ENCODE peak calls at places on chromosomes 1 and 21, in four cellular contexts. P, F, A and E are unnamed samples.
A peak's percentile ranks its signal among the peaks of the same experiment; 100 is the strongest.

GRCh38 chr21:27564684-27565280 is 597.9 kb upstream of the ADAMTS5 start:
- DNase-seq in P (peak; percentile 30), A (no peak), F (no peak), E (peak; percentile 40)

GRCh38 chr1:160091666-160092223 is 6.7 kb downstream of the IGSF8 start:
- DNase-seq in A (no peak), F (no peak), P (no peak), E (no peak)

GRCh38 chr21:37338671-37339526 is 27.7 kb upstream of the DYRK1A start:
- DNase-seq in A (peak; percentile 71), P (peak; percentile 66), F (peak; percentile 79), E (no peak)

GRCh38 chr21:41953831-41954653 is at the start of gene C2CD2:
- DNase-seq in P (no peak), A (peak; percentile 100), F (peak; percentile 55), E (peak; percentile 72)

GRCh38 chr1:160211010-160211790 is 6.0 kb downstream of the PEA15 start:
- DNase-seq in A (peak; percentile 68), P (no peak), F (no peak), E (peak; percentile 39)

GRCh38 chr1:1631793-1632420 is at the start of gene MMP23B:
- DNase-seq in A (no peak), P (peak; percentile 37), F (no peak), E (peak; percentile 54)

GRCh38 chr1:184892116-184892515 is 82.2 kb downstream of the NIBAN1 start:
- DNase-seq in F (no peak), P (no peak), A (no peak), E (no peak)

GRCh38 chr1:47478090-47478489 is 40.2 kb downstream of the FOXD2 start:
- DNase-seq in F (peak; percentile 92), A (no peak), P (no peak), E (no peak)

GRCh38 chr1:173478099-173478555 is 992 bp downstream of the PRDX6 start:
- DNase-seq in A (peak; percentile 32), F (peak; percentile 24), P (peak; percentile 48), E (no peak)

GRCh38 chr1:49842596-49842995 is 181.2 kb downstream of the AGBL4 start:
- DNase-seq in F (no peak), A (no peak), P (no peak), E (no peak)

GRCh38 chr1:49841767-49842166 is 182.0 kb downstream of the AGBL4 start:
- DNase-seq in A (no peak), P (no peak), F (no peak), E (no peak)
- TF ChIP-seq ELF4 in A (no peak), P (no peak), F (no peak), E (no peak)

DNA sequence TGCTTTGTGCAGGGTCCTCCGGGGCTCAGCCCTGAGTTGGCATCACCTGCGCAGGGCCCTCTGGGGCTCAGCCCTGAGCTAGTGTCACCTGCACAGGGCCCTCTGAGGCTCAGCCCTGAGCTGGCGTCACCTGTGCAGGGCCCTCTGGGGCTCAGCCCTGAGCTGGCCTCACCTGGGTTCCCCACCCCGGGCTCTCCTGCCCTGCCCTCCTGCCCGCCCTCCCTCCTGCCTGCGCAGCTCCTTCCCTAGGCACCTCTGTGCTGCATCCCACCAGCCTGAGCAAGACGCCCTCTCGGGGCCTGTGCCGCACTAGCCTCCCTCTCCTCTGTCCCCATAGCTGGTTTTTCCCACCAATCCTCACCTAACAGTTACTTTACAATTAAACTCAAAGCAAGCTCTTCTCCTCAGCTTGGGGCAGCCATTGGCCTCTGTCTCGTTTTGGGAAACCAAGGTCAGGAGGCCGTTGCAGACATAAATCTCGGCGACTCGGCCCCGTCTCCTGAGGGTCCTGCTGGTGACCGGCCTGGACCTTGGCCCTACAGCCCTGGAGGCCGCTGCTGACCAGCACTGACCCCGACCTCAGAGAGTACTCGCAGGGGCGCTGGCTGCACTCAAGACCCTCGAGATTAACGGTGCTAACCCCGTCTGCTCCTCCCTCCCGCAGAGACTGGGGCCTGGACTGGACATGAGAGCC is 22.7 kb downstream of the COL6A1 start:
- DNase-seq in P (no peak), A (no peak), F (no peak), E (no peak)
- TF ChIP-seq ELF4 in P (no peak), A (no peak), F (no peak), E (no peak)

DNA sequence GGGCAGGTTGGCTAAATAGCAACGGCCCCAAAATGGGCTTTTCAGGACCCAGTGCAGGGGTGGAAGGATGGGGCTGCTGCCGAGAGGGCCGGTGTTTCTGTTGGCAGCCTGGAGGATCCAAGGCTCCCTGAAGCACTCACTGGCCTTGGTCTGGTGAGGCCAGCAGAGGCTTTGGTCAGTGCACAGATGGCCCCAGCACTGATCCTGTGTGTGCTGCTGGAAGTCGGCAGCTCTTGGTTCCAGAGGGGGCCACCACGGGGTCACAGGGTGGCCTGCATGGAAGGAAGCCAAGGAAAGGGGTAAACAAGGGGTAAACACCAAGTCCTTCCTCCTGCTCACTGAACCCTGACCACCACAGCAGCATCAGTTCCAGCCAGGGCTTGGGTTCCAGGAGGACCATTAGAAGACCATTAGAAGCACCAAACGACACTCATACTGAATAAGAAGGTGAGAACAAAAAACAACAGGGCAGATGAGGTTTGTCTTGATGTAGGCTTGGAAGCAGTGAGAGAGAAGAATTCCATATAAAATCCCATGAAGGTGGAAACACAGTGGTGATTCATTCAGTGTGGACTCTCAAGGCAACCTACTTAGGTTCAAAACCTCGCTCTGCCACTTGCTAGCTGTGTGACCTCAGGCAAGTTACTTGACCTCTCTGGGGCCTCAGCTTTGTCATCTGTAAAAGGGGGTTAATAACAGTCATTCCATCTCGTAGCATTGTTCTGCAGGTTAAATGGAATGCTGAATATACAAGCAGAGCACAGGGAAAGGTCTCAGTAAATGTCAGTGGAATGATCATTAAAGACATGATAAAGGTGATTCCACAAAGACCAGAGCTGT is 184.5 kb downstream of the RUNX1 start:
- DNase-seq in P (no peak), A (no peak), F (no peak), E (no peak)
- TF ChIP-seq ELF4 in P (no peak), A (no peak), F (no peak), E (no peak)

GRCh38 chr1:228238461-228238860 is 30.6 kb downstream of the OBSCN start:
- DNase-seq in P (no peak), A (no peak), F (no peak), E (no peak)
- TF ChIP-seq ELF4 in P (no peak), A (peak; percentile 11), F (no peak), E (no peak)

DNA sequence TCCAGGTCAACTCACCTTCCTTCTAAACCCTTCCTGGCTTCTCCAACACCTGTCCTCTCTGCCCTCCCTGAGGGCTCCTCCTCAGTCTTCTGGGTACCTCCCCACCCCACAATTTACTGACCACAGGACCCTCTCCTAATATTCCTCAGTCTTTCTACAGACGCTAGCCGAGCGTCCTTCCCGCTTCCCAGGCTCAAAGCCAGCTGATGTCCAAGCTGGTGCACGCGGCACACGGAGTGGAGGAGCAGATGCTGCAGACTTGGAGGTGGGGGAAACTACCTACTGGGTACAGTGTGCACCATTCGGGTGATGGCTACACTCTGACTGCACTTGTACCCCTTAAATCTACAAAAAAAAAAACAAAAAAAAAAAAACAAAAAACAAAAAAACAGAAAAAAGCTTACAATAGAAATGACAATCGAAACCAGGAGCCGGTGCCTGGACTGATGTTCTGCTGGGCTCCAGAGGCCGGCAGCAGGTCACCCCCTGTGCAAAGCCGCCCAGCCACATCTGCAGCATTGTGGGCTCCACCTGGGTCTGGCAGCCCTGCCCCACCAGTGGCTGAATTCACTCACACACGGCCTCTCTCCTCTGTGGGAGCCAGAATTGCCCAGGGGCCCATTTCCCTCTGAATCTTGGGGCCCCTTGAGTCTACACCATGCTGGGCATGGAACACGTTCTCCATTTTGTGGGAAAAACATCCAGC is 7.0 kb downstream of the TRIM11 start:
- DNase-seq in A (no peak), F (no peak), P (no peak), E (no peak)
- TF ChIP-seq ELF4 in A (no peak), F (no peak), P (no peak), E (no peak)

DNA sequence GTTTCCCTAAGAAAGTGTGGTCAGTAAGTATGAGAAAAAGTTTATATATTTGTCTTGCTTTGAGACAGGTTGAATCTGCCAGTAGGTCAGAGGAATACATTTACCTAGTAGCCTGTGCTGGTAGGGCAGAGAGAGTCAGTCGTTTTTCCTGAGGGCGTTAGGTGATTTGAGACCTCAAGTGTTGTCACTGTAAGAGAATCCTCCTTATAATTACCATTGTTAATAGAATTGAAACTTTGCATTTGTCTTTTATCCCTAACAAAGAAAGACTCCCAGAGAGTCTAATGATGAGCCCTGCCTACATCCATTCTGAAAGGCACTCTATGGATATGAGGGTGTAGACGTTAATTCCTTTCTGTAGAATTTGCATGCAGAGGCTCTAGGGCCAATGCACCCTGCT is 16.4 kb downstream of the PBX1 start:
- DNase-seq in F (no peak), P (no peak), A (no peak), E (no peak)
- TF ChIP-seq ELF4 in F (no peak), P (no peak), A (no peak), E (no peak)

GRCh38 chr1:233343262-233343661 is 15.7 kb downstream of the MAP3K21 start:
- DNase-seq in P (no peak), A (no peak), F (no peak), E (no peak)

GRCh38 chr1:233341117-233341516 is 13.6 kb downstream of the MAP3K21 start:
- DNase-seq in F (no peak), A (no peak), P (no peak), E (no peak)

GRCh38 chr1:233338102-233338501 is 10.6 kb downstream of the MAP3K21 start:
- DNase-seq in A (no peak), F (no peak), P (no peak), E (no peak)

GRCh38 chr1:233337505-233337904 is 10.0 kb downstream of the MAP3K21 start:
- DNase-seq in P (no peak), F (no peak), A (no peak), E (no peak)

DNA sequence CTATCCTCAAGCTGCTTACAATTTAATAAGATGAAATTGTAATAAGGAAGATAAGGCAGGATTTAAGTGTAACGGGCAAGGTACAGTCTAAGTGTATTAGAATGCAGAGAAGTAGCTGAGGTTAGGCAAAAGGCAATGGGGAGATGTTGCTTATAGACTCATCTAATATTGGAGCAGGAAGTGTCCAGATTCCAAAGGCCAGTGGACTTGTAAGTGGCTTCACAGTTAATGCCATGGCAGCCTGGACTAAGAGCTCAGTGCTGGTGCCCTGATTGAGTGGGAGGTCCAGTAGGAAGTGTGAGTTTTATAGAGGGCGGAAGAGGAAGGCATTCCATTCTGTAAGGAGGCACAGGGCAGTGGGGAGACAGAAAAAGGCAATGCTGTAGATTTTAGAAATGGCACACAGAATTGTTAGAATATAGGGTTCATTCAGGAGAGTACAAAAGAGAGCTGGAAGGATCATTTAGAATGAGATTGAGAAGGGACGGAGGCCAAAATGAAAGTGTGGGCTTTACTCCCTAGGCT is 12.6 kb downstream of the MAP3K21 start:
- DNase-seq in P (no peak), A (no peak), F (no peak), E (no peak)
- TF ChIP-seq ELF4 in P (no peak), A (no peak), F (no peak), E (no peak)

DNA sequence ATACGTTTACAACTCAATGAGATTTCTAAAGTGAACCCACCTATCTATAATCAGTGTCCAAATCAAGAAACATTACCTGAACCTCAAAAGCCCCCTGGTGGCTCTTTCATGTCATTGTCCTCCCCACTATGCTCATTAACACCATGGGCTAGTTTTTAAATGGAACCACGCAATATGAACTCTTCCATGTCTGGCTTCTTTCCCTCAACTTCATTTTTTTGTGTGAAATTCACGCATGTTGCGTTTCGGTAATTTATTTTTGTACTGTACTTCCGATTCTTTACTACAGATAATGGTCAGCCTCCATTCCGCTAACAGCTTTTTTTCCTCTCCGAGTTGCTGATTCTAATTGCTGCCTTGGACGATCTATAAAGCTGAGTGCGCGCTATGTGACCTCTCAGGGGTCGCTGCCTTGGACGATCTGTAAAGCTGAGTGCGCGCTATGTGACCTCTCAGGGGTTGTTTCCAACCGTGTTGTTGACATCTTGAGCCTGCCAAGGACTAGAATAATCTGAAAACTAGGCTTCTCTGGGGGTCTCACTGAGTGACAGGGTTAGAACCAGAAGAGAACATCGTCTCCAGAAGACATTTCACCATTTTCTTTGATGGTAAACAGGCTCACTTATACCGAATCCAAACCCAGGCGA is 1.1 kb upstream of the CACYBP start:
- DNase-seq in A (peak; percentile 62), F (peak; percentile 72), P (peak; percentile 46), E (no peak)
- TF ChIP-seq ELF4 in A (no peak), F (no peak), P (no peak), E (no peak)

GRCh38 chr1:228989992-228990827 is 254.9 kb downstream of the RHOU start:
- DNase-seq in P (no peak), F (peak; percentile 56), A (no peak), E (no peak)
- TF ChIP-seq ELF4 in P (no peak), F (no peak), A (no peak), E (no peak)